ENCODE peak calls at places on chromosome 19, in ten cellular contexts. U is ELR, G is activated T-cell treated with anti-CD3 and anti-CD28 coated beads for 48 hours, S is ovary, L is naive B cell, I is G401, T is glomerular endothelial cell, J is mesendoderm, K is retina, Y is NCI-H524. C is an unnamed sample.

GRCh38 chr19:53333071-53333465 is 481 bp upstream of the ZNF845 start:
- DNase-seq in U (peak; percentile 74), G (peak; percentile 4), S (peak; percentile 44), L (no peak), I (no peak), T (peak; percentile 9), J (peak; percentile 85), K (no peak), Y (no peak), C (no peak)

GRCh38 chr19:44712864-44713515 is 14.0 kb downstream of the CEACAM16 start:
- DNase-seq in U (peak; percentile 26), G (no peak), S (no peak), L (no peak), I (peak; percentile 5), T (no peak), J (peak; percentile 67), K (no peak), Y (no peak), C (peak; percentile 35)

GRCh38 chr19:44686896-44687295 is 12.1 kb upstream of the CEACAM16 start:
- DNase-seq in U (no peak), G (no peak), S (no peak), L (no peak), I (no peak), T (no peak), J (no peak), K (no peak), Y (no peak), C (no peak)

GRCh38 chr19:39218230-39219007 is 14.4 kb upstream of the SYCN start:
- DNase-seq in U (no peak), G (no peak), S (no peak), L (no peak), I (no peak), T (no peak), J (no peak), K (no peak), Y (peak; percentile 91), C (no peak)

GRCh38 chr19:1045247-1045603 is 5.3 kb downstream of the ABCA7 start:
- DNase-seq in U (peak; percentile 74), G (peak; percentile 77), S (no peak), L (peak; percentile 44), I (peak; percentile 33), T (no peak), J (peak; percentile 93), K (no peak), Y (no peak), C (peak; percentile 65)

GRCh38 chr19:50563597-50563996 is 4.6 kb downstream of the LRRC4B start:
- DNase-seq in U (no peak), G (no peak), S (no peak), L (no peak), I (no peak), T (no peak), J (no peak), K (no peak), Y (no peak), C (no peak)

GRCh38 chr19:5115351-5115750 is 146.4 kb downstream of the KDM4B start:
- DNase-seq in U (no peak), G (no peak), S (no peak), L (no peak), I (no peak), T (no peak), J (no peak), K (no peak), Y (no peak), C (no peak)

GRCh38 chr19:6868341-6868740 is 19.0 kb upstream of the ADGRE1 start:
- DNase-seq in U (no peak), G (no peak), S (no peak), L (no peak), I (no peak), T (no peak), J (no peak), K (no peak), Y (no peak), C (peak; percentile 4)